ENCODE peak calls at places on chromosomes 11 and 22, in four cellular contexts. C is RWPE1, J is left colon, D is AG08396. P is an unnamed sample.

GRCh38 chr11:111878385-111878765 is 590 bp downstream of the FDXACB1 start:
- DNase-seq in D (peak; percentile 8), J (no peak), C (no peak), P (no peak)

GRCh38 chr22:38655532-38656255 is 498 bp downstream of the FAM227A start:
- DNase-seq in D (no peak), J (no peak), C (peak; percentile 3), P (no peak)

GRCh38 chr11:117226388-117227385 is 5.2 kb downstream of the PCSK7 start:
- DNase-seq in J (peak; percentile 43), C (peak; percentile 62), D (peak; percentile 75), P (no peak)

GRCh38 chr22:50701428-50702154 is 29.0 kb downstream of the SHANK3 start:
- DNase-seq in C (no peak), D (no peak), J (no peak), P (peak; percentile 42)

GRCh38 chr11:94895451-94895850 is 77.9 kb downstream of the CWC15 start:
- DNase-seq in J (no peak), C (no peak), D (no peak), P (no peak)

GRCh38 chr11:83157755-83158473 is 983 bp downstream of the PCF11 start:
- DNase-seq in J (peak; percentile 54), D (peak; percentile 36), C (peak; percentile 64), P (no peak)

GRCh38 chr22:40128989-40129388 is 48.7 kb upstream of the TNRC6B start:
- DNase-seq in C (no peak), D (no peak), J (no peak), P (no peak)

GRCh38 chr22:42396621-42397331 is 35.4 kb downstream of the NFAM1 start:
- DNase-seq in J (no peak), D (no peak), C (no peak), P (no peak)

GRCh38 chr11:47166368-47166767 is 10.3 kb downstream of the ARFGAP2 start:
- DNase-seq in C (no peak), J (no peak), D (no peak), P (no peak)

GRCh38 chr11:117876341-117877119 is at the start of gene FXYD6:
- DNase-seq in C (peak; percentile 12), D (no peak), J (no peak), P (no peak)

GRCh38 chr11:116773203-116774112 is 671 bp upstream of the BUD13 start:
- DNase-seq in D (no peak), C (peak; percentile 44), J (no peak), P (no peak)

GRCh38 chr22:33923660-33924246 is 3.5 kb upstream of the LARGE1 start:
- DNase-seq in D (peak; percentile 61), J (peak; percentile 60), C (peak; percentile 3), P (no peak)

GRCh38 chr11:128201801-128202200 is 385.6 kb downstream of the ETS1 start:
- DNase-seq in D (no peak), C (no peak), J (no peak), P (no peak)

GRCh38 chr11:99425596-99425995 is 404.8 kb downstream of the CNTN5 start:
- DNase-seq in D (no peak), C (no peak), J (no peak), P (no peak)

GRCh38 chr11:61042961-61043540 is 59.2 kb upstream of the CD5 start:
- DNase-seq in J (no peak), D (no peak), C (no peak), P (no peak)

GRCh38 chr22:39908737-39909136 is 7.9 kb downstream of the GRAP2 start:
- DNase-seq in J (no peak), C (peak; percentile 3), D (no peak), P (no peak)

GRCh38 chr11:37973926-37974325 is 1375.9 kb upstream of the RAG2 start:
- DNase-seq in C (no peak), J (no peak), D (no peak), P (no peak)

GRCh38 chr11:60919956-60920355 is 4.3 kb upstream of the TMEM132A start:
- DNase-seq in C (no peak), J (no peak), D (no peak), P (no peak)

GRCh38 chr22:20550851-20551744 is 43.7 kb downstream of the MED15 start:
- DNase-seq in D (peak; percentile 78), J (peak; percentile 49), C (no peak), P (peak; percentile 74)

GRCh38 chr11:112401036-112401769 is 140.5 kb upstream of the PLET1 start:
- DNase-seq in J (no peak), D (no peak), C (peak; percentile 18), P (no peak)

GRCh38 chr22:36379593-36380361 is 8.0 kb downstream of the MYH9 start:
- DNase-seq in C (no peak), J (no peak), D (no peak), P (no peak)

GRCh38 chr11:130478204-130478701 is 29.8 kb downstream of the ADAMTS15 start:
- DNase-seq in C (peak; percentile 80), D (peak; percentile 96), J (peak; percentile 49), P (no peak)

GRCh38 chr22:35292786-35293185 is 6.9 kb upstream of the TOM1 start:
- DNase-seq in J (no peak), C (no peak), D (no peak), P (no peak)

GRCh38 chr22:29079218-29079901 is 6.5 kb downstream of the KREMEN1 start:
- DNase-seq in D (no peak), C (no peak), J (peak; percentile 61), P (no peak)

GRCh38 chr11:134155456-134155855 is 68.3 kb downstream of the NCAPD3 start:
- DNase-seq in C (no peak), J (no peak), D (no peak), P (no peak)

GRCh38 chr11:32121012-32121411 is 30.1 kb downstream of the RCN1 start:
- DNase-seq in C (no peak), D (no peak), J (no peak), P (no peak)

GRCh38 chr22:38700789-38701628 is at the start of gene JOSD1:
- DNase-seq in J (peak; percentile 94), C (peak; percentile 73), D (peak; percentile 94), P (peak; percentile 98)

GRCh38 chr22:50008151-50009040 is 4.2 kb downstream of the IL17REL start:
- DNase-seq in J (no peak), D (no peak), C (no peak), P (peak; percentile 79)

GRCh38 chr11:123428221-123428631 is 1.8 kb upstream of the GRAMD1B start:
- DNase-seq in J (no peak), C (no peak), D (no peak), P (no peak)

GRCh38 chr11:60992842-60993409 is 21.4 kb downstream of the CD6 start:
- DNase-seq in D (no peak), J (no peak), C (no peak), P (peak; percentile 22)

GRCh38 chr11:45323598-45324249 is 37.6 kb upstream of the SYT13 start:
- DNase-seq in C (no peak), D (no peak), J (no peak), P (no peak)

GRCh38 chr11:46345881-46346484 is 1.3 kb upstream of the DGKZ start:
- DNase-seq in D (no peak), C (no peak), J (no peak), P (no peak)